ENCODE peak calls at places on chromosomes 11 and 22, in nine cellular contexts. M is neuronal stem cell; E is uterus; I is HTR-8/SVneo; J is naive B cell; K is RPMI8226; G is pancreas; Q is GDM1; O is activated naive CD4-positive, alpha-beta T cell treated with anti-CD3 and anti-CD28 coated beads for 36 hours. W is an unnamed sample.

GRCh38 chr11:66467756-66468155 is 1.1 kb downstream of the PELI3 start:
- DNase-seq in I (no peak), K (peak), E (no peak), Q (peak), G (no peak), J (no peak), O (peak), M (peak), W (peak)

GRCh38 chr11:114157476-114158050 is 98.1 kb downstream of the ZBTB16 start:
- DNase-seq in I (no peak), G (no peak), E (no peak), J (no peak), Q (no peak), K (no peak), O (no peak), M (no peak), W (no peak)

GRCh38 chr11:11977206-11977938 is 31.1 kb downstream of the DKK3 start:
- DNase-seq in I (peak), E (peak), G (no peak), Q (no peak), O (no peak), M (no peak), J (no peak), K (no peak), W (no peak)

GRCh38 chr11:35334385-35335090 is 84.8 kb downstream of the SLC1A2 start:
- DNase-seq in J (peak), I (no peak), M (no peak), E (no peak), O (peak), K (peak), G (no peak), Q (no peak), W (no peak)

GRCh38 chr22:41217553-41218157 is 12.5 kb downstream of the L3MBTL2 start:
- DNase-seq in M (no peak), E (peak), O (peak), I (no peak), J (no peak), K (no peak), G (no peak), Q (peak), W (peak)

GRCh38 chr11:45482331-45482730 is 183.1 kb downstream of the CHST1 start:
- DNase-seq in G (no peak), K (no peak), I (no peak), Q (no peak), O (no peak), E (no peak), M (no peak), J (no peak), W (no peak)

GRCh38 chr11:122229078-122229477 is 113.1 kb upstream of the BLID start:
- DNase-seq in G (no peak), M (no peak), J (no peak), O (no peak), I (no peak), E (no peak), K (no peak), Q (no peak), W (no peak)

GRCh38 chr11:123382555-123383074 is 47.5 kb upstream of the GRAMD1B start:
- DNase-seq in J (no peak), Q (no peak), O (peak), G (no peak), K (no peak), I (no peak), E (no peak), M (no peak), W (no peak)

GRCh38 chr22:47798229-47798628 is 1035.8 kb downstream of the TBC1D22A start:
- DNase-seq in J (no peak), G (no peak), I (no peak), M (no peak), E (no peak), K (no peak), O (no peak), Q (no peak), W (no peak)

GRCh38 chr22:50008151-50009040 is 4.2 kb downstream of the IL17REL start:
- DNase-seq in O (no peak), G (peak), E (no peak), Q (no peak), J (no peak), K (no peak), I (no peak), M (no peak), W (no peak)